ENCODE peak calls at places on chromosomes 2 and 18, in six cellular contexts. M, U, B, J, Q and P are unnamed samples. For H3K4me1, the result is how much of the 10 kb centered on the place peaks cover.

GRCh38 chr2:163155279-163155883 is 316.8 kb upstream of the KCNH7 start:
- DNase-seq in J (no peak), B (no peak), M (peak), U (peak), Q (no peak), P (peak)

GRCh38 chr18:79512461-79513380 is 117.0 kb downstream of the NFATC1 start:
- DNase-seq in B (no peak), J (no peak), U (no peak), M (no peak), Q (peak), P (peak)

GRCh38 chr2:43605851-43606250 is 10.0 kb upstream of the THADA start:
- DNase-seq in U (no peak), B (no peak), Q (no peak), J (no peak), M (no peak), P (no peak)

GRCh38 chr18:22363867-22364463 is 53.8 kb downstream of the CTAGE1 start:
- DNase-seq in Q (no peak), J (no peak), B (no peak), M (no peak), U (no peak), P (no peak)

GRCh38 chr2:203037026-203037425 is 22.4 kb downstream of the NBEAL1 start:
- DNase-seq in U (no peak), M (no peak), J (no peak), B (no peak), Q (no peak), P (no peak)

GRCh38 chr2:46555011-46555410 is 75.6 kb downstream of the TMEM247 start:
- DNase-seq in Q (peak), J (no peak), M (peak), U (no peak), B (no peak), P (peak)

GRCh38 chr2:114446571-114446970 is 4.1 kb downstream of the DPP10 start:
- DNase-seq in J (no peak), M (no peak), B (no peak), Q (no peak), U (no peak), P (no peak)

GRCh38 chr2:58731488-58731869 is 490.4 kb upstream of the FANCL start:
- DNase-seq in B (no peak), Q (no peak), J (no peak), M (no peak), U (no peak), P (no peak)

GRCh38 chr2:143955416-143956075 is 564.4 kb downstream of the ZEB2 start:
- DNase-seq in B (no peak), M (no peak), J (no peak), U (no peak), Q (no peak), P (no peak)

GRCh38 chr2:37985333-37985732 is 60.2 kb downstream of the RMDN2 start:
- DNase-seq in J (no peak), B (no peak), Q (no peak), M (no peak), U (no peak), P (no peak)

GRCh38 chr2:148658807-148659722 is 14.5 kb downstream of the EPC2 start:
- DNase-seq in J (no peak), M (no peak), B (no peak), Q (no peak), U (no peak), P (no peak)

GRCh38 chr2:29591600-29591999 is 329.8 kb downstream of the ALK start:
- DNase-seq in B (no peak), M (no peak), J (no peak), U (no peak), Q (no peak), P (no peak)

GRCh38 chr2:147449323-147450080 is 395.3 kb upstream of the ACVR2A start:
- DNase-seq in U (peak), J (no peak), Q (peak), B (no peak), M (peak), P (peak)

GRCh38 chr18:58303363-58303762 is 259.3 kb downstream of the NEDD4L start:
- DNase-seq in M (no peak), U (no peak), Q (no peak), B (no peak), J (no peak), P (no peak)

GRCh38 chr2:172643142-172643541 is 87.3 kb downstream of the PDK1 start:
- DNase-seq in J (no peak), U (no peak), B (no peak), Q (no peak), M (no peak), P (no peak)

GRCh38 chr2:26640781-26641564 is at the start of gene CIB4:
- DNase-seq in U (no peak), Q (peak), B (no peak), J (peak), M (no peak), P (no peak)

GRCh38 chr2:98504386-98505109 is 59.9 kb downstream of the INPP4A start:
- DNase-seq in M (no peak), J (no peak), U (no peak), Q (no peak), B (no peak), P (no peak)

GRCh38 chr2:216596234-216596985 is 36.8 kb upstream of the IGFBP2 start:
- DNase-seq in Q (no peak), J (no peak), U (no peak), B (no peak), M (no peak), P (no peak)

GRCh38 chr2:74845217-74845751 is 11.4 kb downstream of the HK2 start:
- DNase-seq in J (peak), B (peak), M (peak), U (no peak), Q (peak), P (no peak)

GRCh38 chr2:74847075-74847858 is 13.3 kb downstream of the HK2 start:
- DNase-seq in U (no peak), J (no peak), B (no peak), Q (no peak), M (no peak), P (no peak)

GRCh38 chr2:74844752-74845151 is 10.8 kb downstream of the HK2 start:
- DNase-seq in Q (no peak), M (no peak), B (no peak), U (no peak), J (no peak), P (no peak)

GRCh38 chr2:74845991-74846390 is 12.1 kb downstream of the HK2 start:
- DNase-seq in Q (no peak), B (no peak), U (no peak), J (no peak), M (no peak), P (no peak)

GRCh38 chr2:74846481-74846880 is 12.6 kb downstream of the HK2 start:
- DNase-seq in J (no peak), B (no peak), Q (no peak), U (no peak), M (no peak), P (no peak)
- H3K4me1 ChIP-seq in J (under half), B (half or more), Q (under half), U (under half), M (under half), P (under half)

GRCh38 chr18:376307-376706 is 108.5 kb upstream of the THOC1 start:
- DNase-seq in J (peak), B (no peak), U (no peak), Q (no peak), M (no peak), P (no peak)
- H3K4me1 ChIP-seq in J (under half), B (under half), U (under half), Q (under half), M (under half), P (under half)

DNA sequence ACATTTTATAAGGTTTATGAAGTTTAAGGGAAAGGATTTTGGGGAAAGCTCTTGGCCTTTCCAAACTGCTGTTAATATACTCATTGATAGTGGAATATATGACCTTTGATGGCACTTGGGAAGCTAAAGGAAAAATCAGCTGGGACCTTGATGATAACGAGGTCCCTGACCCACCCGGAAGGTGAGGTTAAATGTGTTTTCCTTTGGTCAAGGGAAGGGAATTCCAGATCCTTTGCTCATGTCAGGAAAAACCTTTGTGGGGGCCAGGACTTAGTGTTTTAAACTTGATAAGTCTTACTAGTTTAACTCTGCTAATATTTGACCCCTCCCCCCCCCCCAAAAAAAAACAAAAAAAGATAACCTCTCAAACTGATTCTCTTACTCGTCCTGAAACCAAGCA is 50.7 kb downstream of the CRIM1 start:
- DNase-seq in Q (no peak), U (no peak), M (no peak), B (no peak), J (no peak), P (no peak)
- H3K4me1 ChIP-seq in Q (under half), U (under half), M (under half), B (under half), J (under half), P (under half)

DNA sequence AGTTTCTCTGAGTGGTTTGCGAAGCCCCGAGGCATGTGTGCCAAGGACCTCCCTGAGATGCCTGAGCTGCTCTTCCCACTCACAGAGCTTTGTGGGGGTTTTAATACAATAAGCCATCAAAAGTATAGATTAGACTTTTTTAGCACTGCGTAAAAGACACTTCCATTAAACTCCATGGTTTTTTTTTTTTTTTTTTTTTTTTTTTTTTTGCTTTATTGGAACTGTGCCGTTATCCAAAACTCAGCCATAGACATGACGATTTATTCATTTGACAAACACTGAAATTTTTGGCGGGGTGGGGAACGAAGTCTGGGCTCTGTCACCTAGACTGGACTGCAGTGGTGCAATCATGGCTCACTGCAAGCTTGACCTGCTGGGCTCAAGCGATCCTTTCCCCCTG is 18.4 kb downstream of the NPPC start:
- DNase-seq in B (no peak), U (no peak), Q (no peak), J (no peak), M (no peak), P (no peak)
- H3K4me1 ChIP-seq in B (under half), U (under half), Q (under half), J (under half), M (under half), P (under half)